ENCODE peak calls at places on chromosomes 4 and X, in four cellular contexts. N, C, J and K are unnamed samples.

GRCh38 chr4:7719354-7720174 is 220.1 kb downstream of the AFAP1 start:
- DNase-seq in J (peak), C (peak), N (peak), K (no peak)

GRCh38 chr4:44118971-44119680 is 329.5 kb downstream of the KCTD8 start:
- DNase-seq in N (no peak), J (no peak), C (no peak), K (no peak)

GRCh38 chr4:118284169-118284568 is 68.6 kb downstream of the PRSS12 start:
- DNase-seq in J (no peak), N (no peak), C (no peak), K (no peak)

GRCh38 chrX:153728951-153729631 is 4.4 kb downstream of the ABCD1 start:
- DNase-seq in C (no peak), J (no peak), N (no peak), K (no peak)

GRCh38 chr4:81747242-81747930 is 275.7 kb upstream of the RASGEF1B start:
- DNase-seq in J (no peak), N (no peak), C (no peak), K (no peak)

GRCh38 chr4:36399762-36400353 is 118.4 kb downstream of the DTHD1 start:
- DNase-seq in C (peak), N (peak), J (peak), K (no peak)

GRCh38 chr4:109375778-109376414 is 57.7 kb upstream of the SEC24B start:
- DNase-seq in J (no peak), N (no peak), C (no peak), K (no peak)

GRCh38 chr4:146389561-146389960 is 132.2 kb downstream of the SLC10A7 start:
- DNase-seq in C (no peak), N (no peak), J (no peak), K (no peak)

GRCh38 chrX:46913710-46914109 is 1.5 kb downstream of the JADE3 start:
- DNase-seq in C (no peak), J (peak), N (no peak), K (no peak)

GRCh38 chrX:15781964-15782711 is 8.1 kb upstream of the ZRSR2 start:
- DNase-seq in N (no peak), C (peak), J (no peak), K (no peak)

GRCh38 chr4:166535865-166536264 is 662.8 kb downstream of the TLL1 start:
- DNase-seq in J (peak), C (no peak), N (no peak), K (no peak)

GRCh38 chr4:107520368-107520767 is 199.7 kb downstream of the PAPSS1 start:
- DNase-seq in N (no peak), C (no peak), J (no peak), K (no peak)

GRCh38 chr4:107518076-107518475 is 202.0 kb downstream of the PAPSS1 start:
- DNase-seq in J (no peak), N (no peak), C (no peak), K (no peak)

DNA sequence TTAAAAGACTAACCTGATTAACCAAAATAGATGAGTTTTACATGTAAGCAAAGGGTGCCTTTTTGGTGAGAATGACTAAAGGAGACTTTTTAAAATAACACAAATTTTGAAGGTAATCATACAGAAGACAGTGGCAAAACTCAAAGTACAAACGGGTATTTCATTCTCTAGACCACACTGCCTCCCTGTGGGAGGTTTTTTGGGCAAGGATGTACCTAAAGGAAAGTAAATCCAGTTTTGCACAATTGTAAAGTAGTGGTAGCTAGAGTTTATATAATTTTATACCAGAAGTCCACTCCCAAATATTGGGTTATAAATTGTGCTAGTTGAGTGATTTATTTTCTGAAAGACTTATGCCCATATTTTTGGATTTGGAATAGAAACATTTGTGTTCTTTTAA is 201.0 kb downstream of the PAPSS1 start:
- DNase-seq in N (no peak), C (no peak), J (peak), K (peak)
- TF ChIP-seq CTCF in N (no peak), C (no peak), J (peak), K (peak)

GRCh38 chrX:8319359-8319758 is 145.3 kb upstream of the VCX3B start:
- DNase-seq in J (no peak), C (no peak), N (no peak), K (no peak)

DNA sequence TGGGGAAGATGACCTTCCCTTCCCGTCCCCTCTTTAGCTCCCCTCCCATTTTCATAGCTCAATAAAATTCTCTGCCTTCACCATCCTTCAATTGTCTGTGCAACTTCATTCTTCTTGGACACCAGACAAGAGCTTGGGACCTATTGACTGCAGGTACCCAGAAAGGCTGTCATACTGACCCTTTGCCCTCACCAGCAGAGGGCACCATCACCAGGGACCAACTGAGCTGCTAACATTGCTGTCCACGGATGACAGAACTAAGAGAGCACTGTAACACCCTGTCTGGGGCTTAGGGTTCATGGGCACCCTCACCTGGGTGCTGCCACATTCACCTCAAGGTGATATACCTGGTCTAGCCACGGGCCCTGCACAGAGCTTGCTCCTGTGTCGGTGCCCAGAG is 141.3 kb upstream of the VCX3B start:
- DNase-seq in C (no peak), N (no peak), J (peak), K (no peak)
- TF ChIP-seq CTCF in C (no peak), N (no peak), J (peak), K (no peak)

GRCh38 chr4:182246401-182247205 is 3.4 kb downstream of the TENM3 start:
- DNase-seq in C (no peak), J (no peak), N (no peak), K (no peak)
- TF ChIP-seq CTCF in C (no peak), J (no peak), N (no peak), K (no peak)

DNA sequence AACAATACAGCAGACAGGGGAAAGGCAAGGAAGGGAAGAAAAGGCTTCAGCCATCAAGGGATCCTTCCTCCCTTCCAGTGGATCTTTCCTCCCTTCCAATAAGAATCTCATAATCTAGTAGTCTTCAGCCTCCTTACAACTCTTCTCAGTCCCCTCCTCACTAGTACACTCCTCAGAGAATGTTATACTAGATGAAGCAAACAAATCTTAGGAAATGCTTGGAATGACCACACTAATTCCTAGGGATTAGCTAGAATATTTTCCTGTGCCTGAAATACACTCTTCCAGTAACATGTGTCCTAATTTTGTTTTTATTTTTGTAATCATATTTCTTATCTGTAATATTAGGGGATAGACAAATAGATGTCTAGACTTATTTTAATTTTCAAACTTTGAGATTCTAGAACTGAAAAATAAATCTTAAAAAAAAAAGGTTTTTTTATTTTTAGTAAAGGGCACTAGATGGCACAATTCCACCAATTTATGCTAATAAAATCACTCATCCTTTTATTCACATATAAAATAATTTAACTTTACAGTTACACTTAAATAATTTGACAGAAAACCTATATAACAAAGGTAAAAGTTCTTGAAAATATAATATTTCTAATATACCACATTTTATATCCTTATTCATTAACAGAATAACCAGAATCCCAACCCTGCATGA is 7.0 kb upstream of the STPG2 start:
- DNase-seq in J (no peak), N (no peak), C (no peak), K (no peak)
- TF ChIP-seq CTCF in J (peak), N (peak), C (no peak), K (peak)